ENCODE peak calls at places on chromosomes 3 and 15, in six cellular contexts. R is mammary epithelial cell, L is cardiac muscle cell, Y is esophagus muscularis mucosa, N is upper lobe of left lung, Q is BJ. H is an unnamed sample. For H3K27me3, the result is how much of the 10 kb centered on the place peaks cover.

GRCh38 chr3:52367891-52368880 is 52.1 kb downstream of the DNAH1 start:
- DNase-seq in R (no peak), L (no peak), Y (no peak), N (peak), Q (no peak), H (no peak)

GRCh38 chr15:75182187-75183131 is 19.2 kb upstream of the C15orf39 start:
- DNase-seq in R (no peak), L (no peak), Y (no peak), N (no peak), Q (no peak), H (no peak)

GRCh38 chr3:52471371-52472238 is 16.2 kb downstream of the NISCH start:
- DNase-seq in R (no peak), L (peak), Y (no peak), N (peak), Q (no peak), H (no peak)

GRCh38 chr15:48409623-48410022 is 78.4 kb downstream of the DUT start:
- DNase-seq in R (no peak), L (no peak), Y (no peak), N (no peak), Q (no peak), H (no peak)

GRCh38 chr3:110391640-110392395 is 679.8 kb upstream of the NECTIN3 start:
- DNase-seq in R (peak), L (no peak), Y (no peak), N (no peak), Q (no peak), H (no peak)

GRCh38 chr15:41493205-41493901 is at the start of gene ITPKA:
- DNase-seq in R (peak), L (peak), Y (no peak), N (peak), Q (no peak), H (peak)

GRCh38 chr15:66066005-66066404 is 187.5 kb downstream of the MEGF11 start:
- DNase-seq in R (no peak), L (no peak), Y (no peak), N (no peak), Q (no peak), H (no peak)

GRCh38 chr15:80159811-80160569 is 7.2 kb downstream of the FAH start:
- DNase-seq in R (no peak), L (no peak), Y (peak), N (no peak), Q (no peak), H (no peak)

GRCh38 chr3:32335365-32336122 is 56.1 kb upstream of the CMTM7 start:
- DNase-seq in R (no peak), L (peak), Y (no peak), N (peak), Q (no peak), H (no peak)

GRCh38 chr3:122097141-122097540 is 42.0 kb downstream of the CD86 start:
- DNase-seq in R (no peak), L (no peak), Y (no peak), N (no peak), Q (no peak), H (no peak)

GRCh38 chr15:69489101-69489571 is 36.5 kb downstream of the RPLP1 start:
- DNase-seq in R (no peak), L (no peak), Y (no peak), N (no peak), Q (no peak), H (no peak)

GRCh38 chr3:143120716-143121239 is 1.2 kb downstream of the CHST2 start:
- DNase-seq in R (peak), L (peak), Y (no peak), N (peak), Q (no peak), H (peak)

GRCh38 chr15:87707076-87707475 is 549.5 kb downstream of the NTRK3 start:
- DNase-seq in R (no peak), L (no peak), Y (peak), N (no peak), Q (no peak), H (no peak)

GRCh38 chr15:74790080-74790916 is 8.4 kb downstream of the CSK start:
- DNase-seq in R (no peak), L (peak), Y (no peak), N (peak), Q (no peak), H (no peak)

GRCh38 chr3:65905648-65906211 is 133.0 kb downstream of the MAGI1 start:
- DNase-seq in R (no peak), L (no peak), Y (no peak), N (no peak), Q (no peak), H (no peak)

GRCh38 chr15:79702621-79703020 is 194.2 kb downstream of the MTHFS start:
- DNase-seq in R (no peak), L (no peak), Y (no peak), N (no peak), Q (no peak), H (no peak)

GRCh38 chr3:4824948-4825325 is 154.3 kb upstream of the BHLHE40 start:
- DNase-seq in R (peak), L (no peak), Y (no peak), N (no peak), Q (peak), H (no peak)

GRCh38 chr15:33086500-33087141 is 107.9 kb downstream of the FMN1 start:
- DNase-seq in R (peak), L (peak), Y (no peak), N (no peak), Q (peak), H (no peak)

GRCh38 chr15:39034816-39035215 is 470.2 kb upstream of the RASGRP1 start:
- DNase-seq in R (no peak), L (no peak), Y (no peak), N (no peak), Q (no peak), H (no peak)

GRCh38 chr3:173977747-173978146 is 580.2 kb downstream of the NLGN1 start:
- DNase-seq in R (peak), L (no peak), Y (no peak), N (no peak), Q (peak), H (no peak)

GRCh38 chr3:115165266-115165665 is 18.2 kb upstream of the ZBTB20 start:
- DNase-seq in R (no peak), L (no peak), Y (no peak), N (no peak), Q (no peak), H (no peak)

GRCh38 chr15:69298697-69299441 is at the start of gene PAQR5:
- DNase-seq in R (no peak), L (peak), Y (no peak), N (peak), Q (no peak), H (no peak)

GRCh38 chr3:62718011-62718410 is 157.2 kb downstream of the CADPS start:
- DNase-seq in R (peak), L (no peak), Y (no peak), N (no peak), Q (no peak), H (no peak)

GRCh38 chr3:59699648-59700320 is 650.0 kb upstream of the CFAP20DC start:
- DNase-seq in R (no peak), L (peak), Y (no peak), N (no peak), Q (no peak), H (no peak)

GRCh38 chr3:123321806-123322205 is 120.1 kb downstream of the SEC22A start:
- DNase-seq in R (no peak), L (no peak), Y (no peak), N (peak), Q (no peak), H (no peak)

GRCh38 chr15:58962662-58963565 is 24.5 kb upstream of the RNF111 start:
- DNase-seq in R (no peak), L (no peak), Y (no peak), N (no peak), Q (no peak), H (no peak)

GRCh38 chr3:16943857-16944256 is 59.1 kb downstream of the PLCL2 start:
- DNase-seq in R (no peak), L (no peak), Y (no peak), N (no peak), Q (no peak), H (no peak)

GRCh38 chr3:27105904-27106303 is 263.3 kb downstream of the NEK10 start:
- DNase-seq in R (no peak), L (peak), Y (no peak), N (no peak), Q (no peak), H (no peak)

GRCh38 chr3:31235062-31235704 is 297.5 kb upstream of the STT3B start:
- DNase-seq in R (peak), L (no peak), Y (no peak), N (no peak), Q (no peak), H (no peak)

GRCh38 chr3:69712244-69712643 is 27.0 kb upstream of the MITF start:
- DNase-seq in R (no peak), L (no peak), Y (no peak), N (no peak), Q (no peak), H (no peak)

GRCh38 chr15:48642795-48643194 is 2.7 kb downstream of the FBN1 start:
- DNase-seq in R (no peak), L (no peak), Y (no peak), N (no peak), Q (no peak), H (no peak)

GRCh38 chr3:171058058-171058457 is 31.5 kb upstream of the SLC2A2 start:
- DNase-seq in R (no peak), L (no peak), Y (no peak), N (no peak), Q (peak), H (no peak)

GRCh38 chr15:66734961-66735908 is 33.2 kb downstream of the SMAD6 start:
- DNase-seq in R (no peak), L (no peak), Y (no peak), N (no peak), Q (no peak), H (no peak)

GRCh38 chr15:65867244-65867643 is 2.0 kb upstream of the RAB11A start:
- DNase-seq in R (no peak), L (no peak), Y (no peak), N (no peak), Q (no peak), H (no peak)

GRCh38 chr3:134103470-134103869 is 73.7 kb upstream of the SLCO2A1 start:
- DNase-seq in R (no peak), L (no peak), Y (no peak), N (no peak), Q (no peak), H (no peak)

GRCh38 chr15:25248583-25249235 is 190.1 kb downstream of the UBE3A start:
- DNase-seq in R (no peak), L (no peak), Y (peak), N (no peak), Q (no peak), H (no peak)

GRCh38 chr15:79969175-79969574 is 1.8 kb downstream of the BCL2A1 start:
- DNase-seq in R (no peak), L (no peak), Y (no peak), N (no peak), Q (no peak), H (no peak)

DNA sequence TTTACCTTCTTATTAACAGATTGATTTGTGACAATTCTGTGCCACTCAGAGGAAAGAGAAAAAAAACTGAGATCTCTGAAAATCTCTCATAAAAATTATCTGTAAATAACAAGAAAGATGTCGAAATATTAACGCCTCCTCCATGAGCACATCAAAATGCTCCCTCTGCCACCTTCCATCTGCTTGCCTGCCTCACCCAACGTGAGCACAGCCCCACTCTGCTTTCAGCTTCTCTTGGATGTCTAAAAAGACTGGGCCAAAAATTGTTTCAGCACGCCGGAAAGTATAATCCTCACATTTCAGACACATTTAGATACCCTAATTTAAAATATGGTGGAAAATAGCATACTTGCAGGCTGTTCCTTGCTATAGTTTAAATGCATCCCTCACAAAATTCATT is 57.1 kb downstream of the ERC2 start:
- DNase-seq in R (no peak), L (no peak), Y (no peak), N (no peak), Q (no peak), H (no peak)
- H3K27me3 ChIP-seq in R (under half), L (under half), Y (under half), N (under half), Q (under half), H (under half)

GRCh38 chr3:188270423-188270972 is 116.5 kb downstream of the LPP start:
- DNase-seq in R (peak), L (peak), Y (no peak), N (no peak), Q (peak), H (no peak)
- TF ChIP-seq CTCF in R (no peak), L (no peak), Y (no peak), N (no peak), Q (no peak), H (no peak)

DNA sequence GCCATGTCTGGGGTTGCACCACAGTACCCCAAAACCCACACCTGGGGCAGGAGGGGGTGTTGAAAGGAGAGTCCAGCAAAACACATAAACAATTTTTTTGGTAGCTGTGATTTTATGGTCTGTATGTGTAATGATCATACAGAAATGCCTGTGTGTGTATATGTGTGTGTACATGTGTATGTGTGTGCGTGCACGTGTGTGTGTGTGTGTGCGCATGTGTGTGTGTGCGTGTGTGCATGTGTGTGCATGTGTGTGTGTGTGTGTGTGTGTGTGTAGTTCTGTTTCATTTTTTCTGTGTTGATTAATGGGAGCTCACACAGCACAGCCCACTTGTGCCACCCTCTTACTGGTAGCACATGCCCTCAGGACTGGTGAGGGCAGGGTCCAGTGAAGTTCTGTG is 96.3 kb upstream of the OXTR start:
- DNase-seq in R (no peak), L (no peak), Y (no peak), N (no peak), Q (no peak), H (no peak)
- H3K27me3 ChIP-seq in R (under half), L (under half), Y (under half), N (under half), Q (under half), H (under half)

GRCh38 chr3:127093312-127093711 is 99.6 kb upstream of the PRR23E start:
- DNase-seq in R (no peak), L (no peak), Y (no peak), N (peak), Q (no peak), H (no peak)

GRCh38 chr3:127092368-127092767 is 100.6 kb upstream of the PRR23E start:
- DNase-seq in R (no peak), L (no peak), Y (no peak), N (no peak), Q (no peak), H (no peak)

GRCh38 chr3:127090218-127091160 is 102.4 kb upstream of the PRR23E start:
- DNase-seq in R (no peak), L (no peak), Y (no peak), N (no peak), Q (no peak), H (no peak)

GRCh38 chr3:127091376-127091775 is 101.6 kb upstream of the PRR23E start:
- DNase-seq in R (no peak), L (no peak), Y (no peak), N (no peak), Q (no peak), H (no peak)

GRCh38 chr3:127092776-127093175 is 100.2 kb upstream of the PRR23E start:
- DNase-seq in R (no peak), L (no peak), Y (no peak), N (peak), Q (no peak), H (no peak)
- TF ChIP-seq CTCF in R (no peak), L (no peak), Y (no peak), N (no peak), Q (no peak), H (no peak)